ENCODE peak calls at places on chromosomes 4 and X, in four cellular contexts. P, D, F and B are unnamed samples.

GRCh38 chr4:1956631-1957030 is 52.1 kb downstream of the NELFA start:
- DNase-seq in P (no peak), D (no peak), F (no peak), B (no peak)

GRCh38 chr4:21451032-21451431 is 497.5 kb downstream of the KCNIP4 start:
- DNase-seq in P (no peak), D (no peak), F (no peak), B (no peak)

GRCh38 chr4:185778307-185778706 is 33.7 kb downstream of the SORBS2 start:
- DNase-seq in P (no peak), D (no peak), F (no peak), B (no peak)

GRCh38 chr4:173264245-173264959 is 69.8 kb downstream of the HMGB2 start:
- DNase-seq in P (peak), D (no peak), F (no peak), B (no peak)

GRCh38 chrX:7086384-7086783 is 61.1 kb upstream of the STS start:
- DNase-seq in P (no peak), D (no peak), F (no peak), B (no peak)

GRCh38 chr4:44434247-44434646 is 14.4 kb downstream of the KCTD8 start:
- DNase-seq in P (no peak), D (no peak), F (no peak), B (no peak)

GRCh38 chrX:6095469-6095868 is 133.2 kb downstream of the NLGN4X start:
- DNase-seq in P (no peak), D (no peak), F (no peak), B (no peak)

GRCh38 chrX:36898301-36898700 is 109.9 kb upstream of the FAM47C start:
- DNase-seq in P (no peak), D (no peak), F (no peak), B (no peak)

GRCh38 chr4:1603413-1604135 is 80.5 kb downstream of the FAM53A start:
- DNase-seq in P (no peak), D (no peak), F (no peak), B (no peak)

GRCh38 chr4:184114431-184114830 is 103.2 kb downstream of the ENPP6 start:
- DNase-seq in P (no peak), D (no peak), F (no peak), B (no peak)

GRCh38 chr4:38015886-38016515 is 55.8 kb downstream of the PTTG2 start:
- DNase-seq in P (no peak), D (no peak), F (no peak), B (no peak)

GRCh38 chr4:5371415-5372190 is 320.3 kb downstream of the STK32B start:
- DNase-seq in P (no peak), D (no peak), F (no peak), B (no peak)